ENCODE peak calls at places on chromosomes 13 and 19, in four cellular contexts. F is stimulated activated naive CD8-positive, alpha-beta T cell treated with anti-CD3 and anti-CD28 coated beads, Interleukin-15, Interleukin-2, amounts not matched to agents 100 U/mL and 50 U/mL, for 24 hours; Q is germinal center; I is T-helper 9 cell. D is an unnamed sample.

GRCh38 chr13:94352057-94352456 is 127.4 kb downstream of the DCT start:
- DNase-seq in F (no peak), Q (no peak), I (no peak), D (no peak)

GRCh38 chr19:35408284-35409171 is 37.7 kb downstream of the GPR42 start:
- DNase-seq in I (no peak), F (no peak), Q (peak), D (no peak)

GRCh38 chr13:43785681-43786471 is 896 bp downstream of the ENOX1 start:
- DNase-seq in Q (peak), I (no peak), F (peak), D (peak)

GRCh38 chr13:91308299-91308698 is 39.2 kb upstream of the MIR17HG start:
- DNase-seq in Q (peak), I (no peak), F (no peak), D (no peak)

GRCh38 chr13:44489751-44490150 is 86.4 kb downstream of the TSC22D1 start:
- DNase-seq in F (no peak), I (no peak), Q (no peak), D (no peak)

GRCh38 chr19:48476176-48476575 is 7.0 kb downstream of the CYTH2 start:
- DNase-seq in F (no peak), I (no peak), Q (no peak), D (no peak)

GRCh38 chr19:12891553-12892021 is 627 bp downstream of the GCDH start:
- DNase-seq in I (no peak), F (peak), Q (no peak), D (no peak)

GRCh38 chr19:1266116-1266817 is 2.9 kb upstream of the CIRBP start:
- DNase-seq in Q (peak), I (peak), F (peak), D (peak)

GRCh38 chr19:16416996-16417395 is 54.8 kb downstream of the EPS15L1 start:
- DNase-seq in F (no peak), I (no peak), Q (no peak), D (no peak)

GRCh38 chr19:18439025-18439909 is 1.3 kb upstream of the ISYNA1 start:
- DNase-seq in I (no peak), F (no peak), Q (no peak), D (no peak)

GRCh38 chr19:12954150-12954962 is 2.7 kb downstream of the GADD45GIP1 start:
- DNase-seq in F (no peak), I (no peak), Q (no peak), D (no peak)

GRCh38 chr13:34620073-34620858 is 321.8 kb upstream of the NBEA start:
- DNase-seq in I (no peak), Q (no peak), F (no peak), D (no peak)

GRCh38 chr19:22532388-22533310 is 101.5 kb upstream of the ZNF492 start:
- DNase-seq in F (no peak), I (no peak), Q (no peak), D (peak)

GRCh38 chr13:113927661-113928581 is 46.0 kb downstream of the C13orf46 start:
- DNase-seq in F (no peak), Q (no peak), I (no peak), D (peak)

GRCh38 chr13:91358384-91358776 is 10.9 kb downstream of the MIR17HG start:
- DNase-seq in Q (no peak), F (no peak), I (no peak), D (no peak)

GRCh38 chr13:107329991-107330390 is 762.1 kb upstream of the ARGLU1 start:
- DNase-seq in I (no peak), Q (no peak), F (no peak), D (no peak)

GRCh38 chr13:20940083-20940482 is 37.5 kb upstream of the XPO4 start:
- DNase-seq in F (no peak), I (no peak), Q (no peak), D (no peak)

GRCh38 chr19:33064117-33064777 is 441 bp downstream of the RHPN2 start:
- DNase-seq in I (no peak), F (peak), Q (peak), D (no peak)

GRCh38 chr13:32039488-32040013 is 8.0 kb downstream of the FRY start:
- DNase-seq in Q (no peak), F (no peak), I (no peak), D (no peak)

GRCh38 chr19:16342002-16342715 is 17.5 kb downstream of the KLF2 start:
- DNase-seq in I (no peak), F (peak), Q (peak), D (no peak)

GRCh38 chr19:10279737-10280442 is 6.9 kb upstream of the ICAM4 start:
- DNase-seq in F (no peak), Q (no peak), I (no peak), D (no peak)

GRCh38 chr19:32914879-32915278 is 45.3 kb upstream of the SLC7A9 start:
- DNase-seq in I (no peak), F (no peak), Q (no peak), D (no peak)

GRCh38 chr13:99717959-99718674 is 216.8 kb downstream of the TM9SF2 start:
- DNase-seq in F (no peak), I (no peak), Q (no peak), D (no peak)